ENCODE peak calls at places on chromosomes 12 and 14, in five cellular contexts. Y is HCT116, U is HepG2, W is GM12878, I is K562. G is an unnamed sample.
A peak's percentile ranks its signal among the peaks of the same experiment; 100 is the strongest.

GRCh38 chr14:95500772-95501401 is 15.6 kb downstream of the SYNE3 start:
- DNase-seq in Y (no peak), U (no peak), W (no peak), I (no peak), G (no peak)

GRCh38 chr12:93679308-93679933 is 2.2 kb downstream of the CRADD start:
- DNase-seq in Y (no peak), U (no peak), W (no peak), I (no peak), G (no peak)

GRCh38 chr12:90102957-90103652 is 394.5 kb upstream of the ATP2B1 start:
- DNase-seq in Y (peak; percentile 29), U (peak; percentile 3), W (peak; percentile 24), I (peak; percentile 17), G (no peak)

GRCh38 chr14:32252030-32252670 is 49.1 kb upstream of the RNU6-8 start:
- DNase-seq in Y (peak; percentile 62), U (peak; percentile 89), W (peak; percentile 36), I (peak; percentile 52), G (no peak)

GRCh38 chr14:101820283-101820798 is 58.8 kb downstream of the PPP2R5C start:
- DNase-seq in Y (no peak), U (no peak), W (peak; percentile 65), I (no peak), G (no peak)

GRCh38 chr12:47328831-47329545 is 249.2 kb upstream of the AMIGO2 start:
- DNase-seq in Y (no peak), U (no peak), W (no peak), I (no peak), G (no peak)

GRCh38 chr14:53055003-53055402 is 98.1 kb downstream of the DDHD1 start:
- DNase-seq in Y (peak; percentile 40), U (peak; percentile 38), W (peak; percentile 15), I (peak; percentile 21), G (no peak)

GRCh38 chr12:59695379-59695778 is 99.5 kb downstream of the SLC16A7 start:
- DNase-seq in Y (no peak), U (no peak), W (no peak), I (no peak), G (no peak)

GRCh38 chr14:93219103-93219726 is 12.2 kb downstream of the UBR7 start:
- DNase-seq in Y (peak; percentile 51), U (peak; percentile 67), W (no peak), I (no peak), G (no peak)

GRCh38 chr14:97687944-97688625 is 890.9 kb downstream of the VRK1 start:
- DNase-seq in Y (no peak), U (no peak), W (no peak), I (no peak), G (no peak)

GRCh38 chr12:14408208-14408607 is 42.7 kb downstream of the ATF7IP start:
- DNase-seq in Y (no peak), U (no peak), W (no peak), I (peak; percentile 34), G (no peak)

GRCh38 chr12:27907766-27908165 is 64.8 kb downstream of the PTHLH start:
- DNase-seq in Y (no peak), U (no peak), W (no peak), I (no peak), G (no peak)

GRCh38 chr14:64761441-64762043 is 57.3 kb downstream of the PLEKHG3 start:
- DNase-seq in Y (no peak), U (no peak), W (no peak), I (no peak), G (no peak)

GRCh38 chr14:64760146-64760755 is 56.0 kb downstream of the PLEKHG3 start:
- DNase-seq in Y (peak; percentile 24), U (peak; percentile 34), W (no peak), I (peak; percentile 73), G (no peak)

GRCh38 chr14:64759555-64759938 is 55.3 kb downstream of the PLEKHG3 start:
- DNase-seq in Y (no peak), U (no peak), W (no peak), I (no peak), G (no peak)

GRCh38 chr14:64762044-64763034 is 58.1 kb downstream of the PLEKHG3 start:
- DNase-seq in Y (peak; percentile 51), U (peak; percentile 35), W (no peak), I (peak; percentile 78), G (no peak)

GRCh38 chr14:64760916-64761315 is 56.7 kb downstream of the PLEKHG3 start:
- DNase-seq in Y (no peak), U (no peak), W (no peak), I (no peak), G (no peak)
- TF ChIP-seq SRF in Y (no peak), U (no peak), W (no peak), I (no peak), G (no peak)

GRCh38 chr12:105670664-105671063 is 340.2 kb downstream of the C12orf75 start:
- DNase-seq in Y (no peak), U (no peak), W (no peak), I (no peak), G (no peak)
- TF ChIP-seq SRF in Y (no peak), U (no peak), W (no peak), I (no peak), G (no peak)

DNA sequence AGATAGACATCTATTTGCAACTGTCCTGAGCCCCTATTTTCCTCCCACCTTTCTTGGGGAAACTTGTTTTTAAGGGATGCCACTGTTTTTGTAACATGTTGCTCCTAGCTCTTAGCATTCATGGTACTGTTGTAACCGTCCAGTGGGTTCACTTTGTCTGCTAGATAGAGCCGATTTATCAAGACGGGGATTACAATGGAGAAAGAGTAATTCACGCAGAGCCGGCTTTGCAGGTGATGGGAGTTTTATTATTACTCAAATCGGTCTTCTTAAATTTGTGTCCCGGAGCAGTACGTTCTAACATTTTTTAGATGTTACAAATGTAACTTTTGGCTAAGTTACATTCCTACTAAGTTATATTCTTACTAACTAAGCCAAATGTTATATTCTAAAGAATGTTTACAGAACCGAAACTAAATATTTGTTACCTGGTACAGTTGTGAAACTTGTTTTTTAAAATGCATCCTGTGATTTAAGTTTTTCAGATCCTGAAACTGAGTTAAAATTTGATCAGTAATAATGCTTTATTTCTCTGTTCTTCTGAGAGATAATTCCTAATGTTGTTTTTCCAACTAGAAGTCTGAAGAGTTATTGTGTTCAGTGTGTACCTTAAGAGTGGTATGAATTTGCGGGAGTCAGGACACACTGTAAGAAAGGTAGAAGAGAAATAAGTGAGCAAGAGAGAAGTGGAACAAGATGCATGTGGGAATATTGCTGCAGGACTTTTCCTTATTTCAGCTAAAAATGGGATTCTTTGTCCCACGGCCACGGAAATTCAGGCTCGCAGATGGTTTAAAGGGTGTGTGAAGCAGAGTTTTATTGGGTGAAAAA is 20.6 kb upstream of the CLEC2D start:
- DNase-seq in Y (no peak), U (no peak), W (no peak), I (no peak), G (no peak)
- TF ChIP-seq SRF in Y (no peak), U (no peak), W (no peak), I (no peak), G (no peak)

GRCh38 chr14:34051966-34052657 is 101.2 kb upstream of the EGLN3 start:
- DNase-seq in Y (peak; percentile 88), U (peak; percentile 95), W (peak; percentile 76), I (no peak), G (no peak)
- TF ChIP-seq SRF in Y (no peak), U (no peak), W (no peak), I (no peak), G (no peak)

GRCh38 chr12:123924539-123924938 is 48.1 kb downstream of the CCDC92 start:
- DNase-seq in Y (no peak), U (no peak), W (no peak), I (no peak), G (no peak)

GRCh38 chr12:123928897-123929296 is 43.7 kb downstream of the CCDC92 start:
- DNase-seq in Y (no peak), U (no peak), W (no peak), I (no peak), G (no peak)

GRCh38 chr12:123923038-123923437 is 49.6 kb downstream of the CCDC92 start:
- DNase-seq in Y (no peak), U (no peak), W (no peak), I (no peak), G (no peak)

GRCh38 chr12:123928274-123928865 is 44.3 kb downstream of the CCDC92 start:
- DNase-seq in Y (no peak), U (no peak), W (no peak), I (peak; percentile 46), G (no peak)

GRCh38 chr12:123923927-123924326 is 48.7 kb downstream of the CCDC92 start:
- DNase-seq in Y (no peak), U (no peak), W (no peak), I (no peak), G (no peak)
- TF ChIP-seq SRF in Y (no peak), U (no peak), W (no peak), I (no peak), G (no peak)